ENCODE peak calls at places on chromosome 1, in nine cellular contexts. Q, A, S, V, N, R, B, K and C are unnamed samples.

GRCh38 chr1:52032785-52033131 is 852 bp downstream of the KTI12 start:
- DNase-seq in Q (peak), A (peak), S (peak), V (no peak), N (no peak), R (peak), B (peak), K (peak), C (peak)

GRCh38 chr1:94729287-94729686 is 90.9 kb upstream of the SLC44A3 start:
- DNase-seq in Q (no peak), A (peak), S (no peak), V (peak), N (no peak), R (no peak), B (peak), K (no peak), C (no peak)

GRCh38 chr1:7501259-7501560 is 269.9 kb upstream of the VAMP3 start:
- DNase-seq in Q (no peak), A (no peak), S (no peak), V (no peak), N (no peak), R (no peak), B (no peak), K (no peak), C (no peak)

GRCh38 chr1:233587958-233588799 is 25.7 kb upstream of the KCNK1 start:
- DNase-seq in Q (no peak), A (no peak), S (no peak), V (no peak), N (no peak), R (no peak), B (no peak), K (no peak), C (no peak)

GRCh38 chr1:33443705-33444180 is 12.8 kb upstream of the PHC2 start:
- DNase-seq in Q (no peak), A (peak), S (no peak), V (peak), N (no peak), R (no peak), B (peak), K (no peak), C (no peak)

GRCh38 chr1:203612932-203613682 is 13.5 kb upstream of the ATP2B4 start:
- DNase-seq in Q (no peak), A (no peak), S (peak), V (no peak), N (no peak), R (peak), B (no peak), K (peak), C (no peak)

GRCh38 chr1:156910309-156910782 is 10.1 kb upstream of the LRRC71 start:
- DNase-seq in Q (peak), A (peak), S (peak), V (no peak), N (no peak), R (peak), B (no peak), K (peak), C (no peak)

GRCh38 chr1:85975770-85976386 is 180.7 kb downstream of the COL24A1 start:
- DNase-seq in Q (no peak), A (no peak), S (no peak), V (no peak), N (no peak), R (peak), B (no peak), K (no peak), C (no peak)

GRCh38 chr1:107936498-107937481 is 28.2 kb downstream of the VAV3 start:
- DNase-seq in Q (peak), A (peak), S (peak), V (peak), N (peak), R (peak), B (peak), K (peak), C (peak)